ENCODE peak calls at places on chromosomes 12 and 14, in eight cellular contexts. U, R, B, G, E, D, A and M are unnamed samples.

GRCh38 chr12:7870335-7870734 is 2.4 kb downstream of the SLC2A14 start:
- DNase-seq in U (no peak), R (no peak), B (no peak), G (no peak), E (no peak), D (no peak), A (no peak), M (no peak)

GRCh38 chr12:102879144-102879763 is 37.8 kb downstream of the PAH start:
- DNase-seq in U (peak), R (no peak), B (peak), G (no peak), E (no peak), D (peak), A (peak), M (no peak)

GRCh38 chr12:113659416-113659815 is 187.7 kb upstream of the LHX5 start:
- DNase-seq in U (no peak), R (no peak), B (no peak), G (no peak), E (no peak), D (no peak), A (no peak), M (no peak)

GRCh38 chr12:6362383-6362782 is 13.0 kb downstream of the SCNN1A start:
- DNase-seq in U (no peak), R (no peak), B (no peak), G (no peak), E (no peak), D (no peak), A (no peak), M (no peak)

GRCh38 chr12:49403887-49404517 is 36.7 kb downstream of the SPATS2 start:
- DNase-seq in U (no peak), R (no peak), B (no peak), G (no peak), E (no peak), D (no peak), A (peak), M (no peak)

GRCh38 chr12:116529048-116529447 is 30.1 kb upstream of the MAP1LC3B2 start:
- DNase-seq in U (peak), R (no peak), B (no peak), G (no peak), E (no peak), D (no peak), A (no peak), M (no peak)

GRCh38 chr12:66409195-66409871 is 107.0 kb downstream of the HELB start:
- DNase-seq in U (peak), R (no peak), B (no peak), G (no peak), E (no peak), D (peak), A (peak), M (no peak)

GRCh38 chr14:92461891-92462290 is 51.7 kb upstream of the RIN3 start:
- DNase-seq in U (no peak), R (no peak), B (peak), G (peak), E (no peak), D (no peak), A (no peak), M (no peak)

GRCh38 chr12:44031472-44032185 is 195.7 kb downstream of the TMEM117 start:
- DNase-seq in U (no peak), R (no peak), B (no peak), G (no peak), E (no peak), D (no peak), A (no peak), M (no peak)

GRCh38 chr12:5428332-5429221 is 3.3 kb upstream of the NTF3 start:
- DNase-seq in U (peak), R (no peak), B (no peak), G (no peak), E (no peak), D (no peak), A (no peak), M (no peak)

GRCh38 chr12:56528836-56529235 is 7.2 kb downstream of the RBMS2 start:
- DNase-seq in U (peak), R (no peak), B (no peak), G (no peak), E (no peak), D (no peak), A (no peak), M (no peak)

GRCh38 chr14:73463411-73463810 is 5.1 kb upstream of the NUMB start:
- DNase-seq in U (peak), R (no peak), B (no peak), G (no peak), E (no peak), D (no peak), A (peak), M (peak)

GRCh38 chr14:92408186-92408585 is 85.2 kb downstream of the SLC24A4 start:
- DNase-seq in U (peak), R (no peak), B (no peak), G (no peak), E (no peak), D (no peak), A (no peak), M (no peak)

GRCh38 chr12:4789776-4790175 is 69.6 kb downstream of the GALNT8 start:
- DNase-seq in U (no peak), R (no peak), B (no peak), G (no peak), E (no peak), D (no peak), A (no peak), M (no peak)